ENCODE peak calls at places on chromosomes 12 and 14, in nine cellular contexts. M is HCT116, P is HL-60, W is transverse colon, U is upper lobe of left lung, X is prostate gland, C is Panc1, V is vagina, I is K562. L is an unnamed sample.

GRCh38 chr12:58346032-58346632 is 404.8 kb downstream of the ATP23 start:
- DNase-seq in M (peak; percentile 12), X (no peak), I (peak; percentile 33), V (no peak), P (no peak), C (no peak), W (no peak), U (no peak), L (no peak)

GRCh38 chr14:52079239-52079956 is 10.5 kb upstream of the NID2 start:
- DNase-seq in C (no peak), I (no peak), M (no peak), V (no peak), U (no peak), P (no peak), X (no peak), W (no peak), L (no peak)

GRCh38 chr12:5063149-5063548 is 19.5 kb downstream of the KCNA5 start:
- DNase-seq in W (no peak), M (no peak), X (no peak), V (no peak), C (no peak), P (no peak), I (no peak), U (no peak), L (no peak)

GRCh38 chr14:65336191-65336591 is 76.3 kb upstream of the FUT8 start:
- DNase-seq in I (no peak), M (no peak), V (no peak), P (no peak), U (peak; percentile 50), W (no peak), X (no peak), C (no peak), L (no peak)

GRCh38 chr14:56878766-56879165 is 68.5 kb upstream of the OTX2 start:
- DNase-seq in V (no peak), P (no peak), U (no peak), M (no peak), X (no peak), W (no peak), I (no peak), C (no peak), L (no peak)

GRCh38 chr12:108972226-108972757 is 48.6 kb downstream of the SVOP start:
- DNase-seq in P (peak; percentile 14), I (no peak), V (no peak), C (no peak), M (no peak), W (no peak), X (no peak), U (no peak), L (peak; percentile 6)

GRCh38 chr12:28497889-28498411 is 307.7 kb downstream of the CCDC91 start:
- DNase-seq in M (peak; percentile 7), X (no peak), P (no peak), U (no peak), C (no peak), I (no peak), W (no peak), V (no peak), L (no peak)

GRCh38 chr14:69543341-69544249 is 31.1 kb downstream of the CCDC177 start:
- DNase-seq in U (peak; percentile 88), V (no peak), P (peak; percentile 70), I (no peak), X (no peak), M (peak; percentile 48), W (peak; percentile 35), C (peak; percentile 13), L (no peak)

GRCh38 chr12:58917699-58918334 is 2.5 kb downstream of the LRIG3 start:
- DNase-seq in V (no peak), I (no peak), U (no peak), P (no peak), M (no peak), X (no peak), W (no peak), C (no peak), L (no peak)

GRCh38 chr12:5305425-5305824 is 126.5 kb upstream of the NTF3 start:
- DNase-seq in X (no peak), V (no peak), U (peak; percentile 36), P (no peak), I (no peak), C (no peak), W (no peak), M (no peak), L (peak; percentile 71)

GRCh38 chr12:45299132-45299692 is 83.3 kb downstream of the ANO6 start:
- DNase-seq in C (no peak), I (peak; percentile 36), M (peak; percentile 23), W (no peak), P (no peak), U (no peak), X (peak; percentile 10), V (no peak), L (no peak)

GRCh38 chr12:109518820-109519665 is 41.6 kb downstream of the UBE3B start:
- DNase-seq in V (no peak), U (peak; percentile 47), C (peak; percentile 33), X (peak; percentile 53), W (peak; percentile 59), P (peak; percentile 61), I (peak; percentile 76), M (peak; percentile 26), L (peak; percentile 70)

GRCh38 chr12:67456281-67456918 is 187.2 kb downstream of the CAND1 start:
- DNase-seq in X (no peak), M (no peak), W (no peak), C (no peak), V (no peak), I (no peak), U (no peak), P (no peak), L (no peak)

GRCh38 chr14:45253754-45254300 is 825 bp upstream of the MIS18BP1 start:
- DNase-seq in P (peak; percentile 43), W (peak; percentile 27), I (no peak), M (peak; percentile 8), V (no peak), C (no peak), X (peak; percentile 6), U (peak; percentile 33), L (peak; percentile 85)

GRCh38 chr12:3704512-3705348 is 48.2 kb downstream of the CRACR2A start:
- DNase-seq in X (no peak), M (no peak), W (no peak), I (no peak), V (no peak), U (no peak), C (no peak), P (peak; percentile 23), L (no peak)

GRCh38 chr14:91413547-91414474 is 3.8 kb downstream of the CCDC88C start:
- DNase-seq in I (no peak), X (peak; percentile 72), C (no peak), U (peak; percentile 93), M (no peak), W (peak; percentile 80), P (no peak), V (no peak), L (peak; percentile 78)

GRCh38 chr12:94930772-94931171 is 72.7 kb downstream of the NDUFA12 start:
- DNase-seq in X (no peak), C (no peak), P (no peak), W (no peak), M (no peak), V (no peak), U (no peak), I (no peak), L (no peak)

GRCh38 chr12:4215862-4216541 is 57.6 kb upstream of the CCND2 start:
- DNase-seq in U (no peak), W (no peak), X (no peak), C (no peak), V (no peak), M (no peak), I (no peak), P (no peak), L (no peak)

GRCh38 chr12:54447917-54448316 is 25.5 kb downstream of the GTSF1 start:
- DNase-seq in U (no peak), X (no peak), I (no peak), V (no peak), C (no peak), P (no peak), W (no peak), M (no peak), L (no peak)
- H3K27me3 ChIP-seq in U (no peaks in the 10 kb centered on the region), X (no peaks in the 10 kb centered on the region), I (no peaks in the 10 kb centered on the region), V (no peaks in the 10 kb centered on the region), C (peaks cover 2% of the 10 kb centered on the region), P (no peaks in the 10 kb centered on the region), W (no peaks in the 10 kb centered on the region), M (no peaks in the 10 kb centered on the region), L (no peaks in the 10 kb centered on the region)

GRCh38 chr12:86658303-86658702 is 402.1 kb upstream of the MGAT4C start:
- DNase-seq in X (no peak), U (no peak), V (no peak), W (no peak), I (no peak), P (no peak), M (no peak), C (no peak), L (no peak)

GRCh38 chr12:86663173-86663572 is 407.0 kb upstream of the MGAT4C start:
- DNase-seq in C (no peak), W (no peak), M (no peak), V (no peak), P (no peak), U (no peak), I (no peak), X (no peak), L (peak; percentile 13)

GRCh38 chr12:86662464-86662863 is 406.3 kb upstream of the MGAT4C start:
- DNase-seq in U (no peak), X (no peak), W (no peak), M (no peak), V (no peak), C (no peak), P (no peak), I (no peak), L (no peak)

GRCh38 chr12:86660488-86661171 is 404.4 kb upstream of the MGAT4C start:
- DNase-seq in I (no peak), V (no peak), M (peak; percentile 64), X (no peak), W (no peak), U (no peak), C (peak; percentile 72), P (no peak), L (no peak)

GRCh38 chr12:86660000-86660399 is 403.8 kb upstream of the MGAT4C start:
- DNase-seq in M (no peak), P (no peak), U (no peak), X (no peak), C (no peak), W (no peak), V (no peak), I (no peak), L (no peak)
- TF ChIP-seq POLR2AphosphoS5 in M (no peak), P (no peak), U (no peak), X (no peak), C (no peak), W (no peak), V (no peak), I (no peak), L (no peak)

GRCh38 chr12:132188451-132189298 is 44.4 kb downstream of the NOC4L start:
- DNase-seq in W (no peak), I (no peak), X (no peak), V (no peak), C (no peak), M (no peak), U (no peak), P (no peak), L (no peak)
- H3K27me3 ChIP-seq in W (peaks cover 31% of the 10 kb centered on the region), I (peaks cover 30% of the 10 kb centered on the region), X (no peaks in the 10 kb centered on the region), V (no peaks in the 10 kb centered on the region), C (peaks cover 5% of the 10 kb centered on the region), M (peaks cover 3% of the 10 kb centered on the region), U (no peaks in the 10 kb centered on the region), P (peaks cover 27% of the 10 kb centered on the region), L (peaks cover 19% of the 10 kb centered on the region)

DNA sequence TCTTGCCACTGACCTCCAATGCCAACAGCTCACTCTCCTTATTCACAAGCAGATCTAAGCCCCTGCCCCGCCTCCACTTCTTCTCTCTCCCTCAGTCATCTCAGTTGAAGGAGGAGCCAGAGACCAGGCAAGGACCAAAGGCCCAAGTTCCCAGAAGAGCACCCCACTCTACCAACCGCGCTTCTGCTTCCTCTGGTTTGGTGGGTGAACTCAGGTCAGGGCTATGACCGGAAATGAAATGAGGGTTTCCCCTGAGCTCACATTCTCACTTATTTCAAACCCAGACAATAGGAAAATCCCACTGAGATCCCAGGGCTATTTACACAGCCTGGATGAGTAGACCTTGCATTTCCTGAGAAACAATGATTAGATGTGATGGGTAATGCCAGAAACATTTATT is 9.9 kb downstream of the DPF3 start:
- DNase-seq in C (no peak), V (no peak), I (no peak), W (no peak), U (no peak), X (no peak), M (no peak), P (no peak), L (no peak)
- TF ChIP-seq POLR2AphosphoS5 in C (no peak), V (no peak), I (no peak), W (no peak), U (no peak), X (no peak), M (no peak), P (no peak), L (no peak)

L was measured in spleen.